ENCODE peak calls at places on chromosomes 6 and 20, in eight cellular contexts. X is mucosa of descending colon, V is MM.1S, D is astrocyte of the cerebellum, Z is AG10803, M is left ventricle myocardium inferior, O is uterus, E is bronchial epithelial cell. L is an unnamed sample.

GRCh38 chr6:37804676-37805075 is 14.9 kb upstream of the ZFAND3 start:
- DNase-seq in X (no peak), V (no peak), D (no peak), Z (peak; percentile 52), M (no peak), O (no peak), E (peak; percentile 41), L (no peak)

GRCh38 chr20:4113996-4114603 is 98.7 kb upstream of the RNF24 start:
- DNase-seq in X (no peak), V (no peak), D (no peak), Z (no peak), M (no peak), O (no peak), E (no peak), L (no peak)

GRCh38 chr6:53924821-53925422 is 130.1 kb downstream of the LRRC1 start:
- DNase-seq in X (no peak), V (no peak), D (no peak), Z (no peak), M (no peak), O (no peak), E (no peak), L (no peak)

GRCh38 chr6:55866110-55866509 is 9.3 kb downstream of the BMP5 start:
- DNase-seq in X (no peak), V (no peak), D (no peak), Z (no peak), M (no peak), O (no peak), E (peak; percentile 73), L (no peak)

GRCh38 chr20:58996226-58996611 is 10.8 kb downstream of the CTSZ start:
- DNase-seq in X (no peak), V (no peak), D (no peak), Z (no peak), M (no peak), O (no peak), E (no peak), L (no peak)

GRCh38 chr6:168090706-168091105 is 11.7 kb upstream of the FRMD1 start:
- DNase-seq in X (no peak), V (no peak), D (no peak), Z (no peak), M (no peak), O (no peak), E (no peak), L (no peak)

GRCh38 chr20:34709044-34709835 is 5.1 kb downstream of the TP53INP2 start:
- DNase-seq in X (peak; percentile 88), V (peak; percentile 74), D (no peak), Z (peak; percentile 75), M (peak; percentile 89), O (peak; percentile 92), E (peak; percentile 55), L (no peak)

GRCh38 chr6:20652691-20653479 is 118.6 kb downstream of the CDKAL1 start:
- DNase-seq in X (no peak), V (no peak), D (no peak), Z (no peak), M (no peak), O (no peak), E (peak; percentile 73), L (no peak)

GRCh38 chr6:117417851-117418250 is 7.9 kb downstream of the ROS1 start:
- DNase-seq in X (no peak), V (no peak), D (no peak), Z (no peak), M (no peak), O (no peak), E (no peak), L (no peak)

GRCh38 chr6:27579973-27580372 is 107.1 kb upstream of the ZNF184 start:
- DNase-seq in X (no peak), V (no peak), D (no peak), Z (no peak), M (no peak), O (no peak), E (no peak), L (no peak)

GRCh38 chr6:27582928-27583725 is 110.2 kb upstream of the ZNF184 start:
- DNase-seq in X (no peak), V (no peak), D (peak; percentile 16), Z (peak; percentile 66), M (no peak), O (no peak), E (peak; percentile 65), L (no peak)

DNA sequence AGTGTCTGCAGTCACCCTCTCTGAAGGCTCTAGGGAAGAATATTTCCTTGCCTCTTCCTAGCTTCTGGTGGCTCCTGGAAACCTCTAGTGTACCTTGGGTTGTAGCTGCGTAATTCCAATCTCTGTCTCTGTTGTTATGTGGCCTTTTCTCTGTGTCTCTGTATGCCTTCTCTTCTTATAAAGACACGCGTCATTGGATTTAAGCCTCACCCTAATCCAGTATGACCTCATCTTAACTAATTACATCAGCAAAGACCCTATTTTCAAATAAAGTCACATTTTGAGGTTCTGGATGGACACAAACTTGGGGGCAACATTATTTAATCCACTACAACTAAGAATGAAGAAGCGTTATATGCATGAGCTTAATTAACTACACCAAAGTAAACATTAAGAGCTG is 111.4 kb upstream of the ZNF184 start:
- DNase-seq in X (no peak), V (no peak), D (no peak), Z (no peak), M (no peak), O (no peak), E (no peak), L (no peak)
- TF ChIP-seq CTCF in X (no peak), V (no peak), D (no peak), Z (no peak), M (no peak), O (no peak), E (no peak), L (no peak)

GRCh38 chr20:20018366-20018765 is 1.2 kb downstream of the NAA20 start:
- DNase-seq in X (no peak), V (no peak), D (no peak), Z (no peak), M (no peak), O (no peak), E (no peak), L (no peak)
- H3K4me3 ChIP-seq in X (no peak overlapping the region), V (peak overlapping the region; percentile 83), D (peak overlapping the region; percentile 93), Z (peak overlapping the region; percentile 88), M (peak overlapping the region; percentile 85), O (peak overlapping the region; percentile 59), E (peak overlapping the region; percentile 83), L (peak overlapping the region; percentile 96)

GRCh38 chr6:2507016-2507415 is 243.7 kb downstream of the MYLK4 start:
- DNase-seq in X (no peak), V (no peak), D (no peak), Z (no peak), M (no peak), O (no peak), E (peak; percentile 82), L (no peak)

GRCh38 chr6:2503816-2504494 is 246.8 kb downstream of the MYLK4 start:
- DNase-seq in X (no peak), V (no peak), D (peak; percentile 48), Z (peak; percentile 22), M (no peak), O (no peak), E (peak; percentile 36), L (no peak)

GRCh38 chr6:2507638-2508037 is 243.1 kb downstream of the MYLK4 start:
- DNase-seq in X (no peak), V (no peak), D (no peak), Z (no peak), M (no peak), O (no peak), E (no peak), L (no peak)

GRCh38 chr6:2504495-2505064 is 246.1 kb downstream of the MYLK4 start:
- DNase-seq in X (no peak), V (no peak), D (no peak), Z (no peak), M (no peak), O (no peak), E (no peak), L (no peak)

DNA sequence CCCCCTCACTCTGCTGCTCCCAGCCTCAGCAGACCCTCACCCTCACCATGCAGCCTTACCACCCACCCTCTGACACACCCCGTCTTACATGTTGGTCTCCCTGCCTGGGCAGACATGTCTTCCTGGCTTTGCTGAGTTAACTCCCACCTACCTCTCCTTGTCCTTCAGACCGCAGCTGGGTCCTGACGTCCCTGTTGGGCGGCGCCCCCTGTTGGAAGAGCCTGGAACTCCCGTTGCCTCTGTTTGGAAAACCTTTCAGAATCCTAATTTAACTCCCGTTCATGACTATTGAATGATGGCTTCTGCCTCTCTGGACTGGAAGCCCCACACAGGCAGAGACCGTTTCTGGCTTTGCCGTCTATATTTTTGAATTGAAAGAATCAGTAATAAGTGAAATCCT is 245.1 kb downstream of the MYLK4 start:
- DNase-seq in X (no peak), V (no peak), D (no peak), Z (no peak), M (no peak), O (no peak), E (no peak), L (no peak)
- TF ChIP-seq CTCF in X (no peak), V (peak; percentile 21), D (peak; percentile 27), Z (no peak), M (peak; percentile 21), O (no peak), E (peak; percentile 19), L (peak; percentile 27)

GRCh38 chr6:3212261-3212660 is 15.2 kb downstream of the TUBB2B start:
- DNase-seq in X (no peak), V (no peak), D (no peak), Z (no peak), M (no peak), O (no peak), E (no peak), L (no peak)
- H3K4me3 ChIP-seq in X (no peak overlapping the region), V (no peak overlapping the region), D (no peak overlapping the region), Z (no peak overlapping the region), M (no peak overlapping the region), O (no peak overlapping the region), E (no peak overlapping the region), L (no peak overlapping the region)

DNA sequence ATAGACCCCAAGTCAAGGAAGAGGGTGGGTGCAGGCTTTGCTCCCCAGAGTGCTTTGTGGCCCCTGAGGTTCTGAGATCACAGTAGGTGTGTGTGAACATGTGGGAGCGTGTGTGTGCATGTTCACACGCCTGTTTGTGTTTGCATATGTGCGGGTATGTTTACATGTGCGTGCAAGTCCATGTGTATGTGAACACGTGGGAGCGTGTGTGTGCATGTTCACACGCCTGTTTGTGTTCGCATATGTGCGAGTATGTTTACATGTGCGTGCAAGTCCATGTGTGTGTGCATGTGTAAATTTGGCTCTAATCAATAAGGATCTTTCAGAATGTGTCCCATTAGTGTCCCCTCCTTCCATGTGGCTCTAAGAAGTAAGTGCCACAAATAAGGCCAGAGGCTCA is 41.4 kb upstream of the PCMTD2 start:
- DNase-seq in X (no peak), V (no peak), D (no peak), Z (no peak), M (no peak), O (no peak), E (no peak), L (no peak)
- TF ChIP-seq CTCF in X (no peak), V (no peak), D (no peak), Z (no peak), M (no peak), O (no peak), E (no peak), L (no peak)

DNA sequence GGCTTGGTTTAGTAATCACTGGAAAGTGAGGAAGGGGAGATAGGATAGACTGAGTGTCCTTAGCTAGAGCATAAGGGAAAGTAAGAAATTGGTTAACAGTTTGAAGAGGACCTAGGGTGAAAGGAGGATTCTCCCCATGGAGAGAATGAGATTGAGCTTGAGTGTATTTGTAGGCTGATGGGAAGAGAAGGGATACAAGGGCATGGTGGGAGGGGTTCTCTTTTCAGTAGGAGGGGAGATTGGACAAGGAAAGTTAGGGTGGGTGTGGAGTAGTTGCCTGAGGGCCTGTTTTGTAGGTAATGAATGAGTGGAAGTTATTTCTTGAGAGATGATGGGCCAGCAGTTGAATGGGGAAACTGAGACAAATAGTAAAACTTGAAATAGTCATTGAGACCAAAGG is 1.9 kb downstream of the TRMT11 start:
- DNase-seq in X (no peak), V (no peak), D (no peak), Z (no peak), M (no peak), O (no peak), E (no peak), L (no peak)
- H3K4me3 ChIP-seq in X (no peak overlapping the region), V (no peak overlapping the region), D (no peak overlapping the region), Z (no peak overlapping the region), M (no peak overlapping the region), O (no peak overlapping the region), E (no peak overlapping the region), L (no peak overlapping the region)